ENCODE peak calls at places on chromosomes 5 and 9, in four cellular contexts. M is EH, K is psoas muscle, D is SW480. H is an unnamed sample.

GRCh38 chr5:135036405-135036804 is 2.4 kb upstream of the PITX1 start:
- DNase-seq in D (no peak), M (no peak), K (peak), H (no peak)

GRCh38 chr9:115691686-115692085 is 461.9 kb upstream of the PAPPA start:
- DNase-seq in D (no peak), M (peak), K (no peak), H (peak)

GRCh38 chr5:102483736-102484135 is 15.1 kb downstream of the SLCO6A1 start:
- DNase-seq in D (no peak), M (peak), K (no peak), H (no peak)

GRCh38 chr5:59036274-59036961 is 453.5 kb downstream of the RAB3C start:
- DNase-seq in K (peak), M (peak), D (peak), H (peak)

GRCh38 chr9:32866292-32866691 is 83.0 kb downstream of the TMEM215 start:
- DNase-seq in K (no peak), M (no peak), D (no peak), H (no peak)

GRCh38 chr5:119396265-119396664 is 40.4 kb downstream of the TNFAIP8 start:
- DNase-seq in M (no peak), K (no peak), D (no peak), H (no peak)

GRCh38 chr9:120914410-120914809 is 12.2 kb downstream of the TRAF1 start:
- DNase-seq in D (no peak), K (no peak), M (no peak), H (no peak)

GRCh38 chr9:134782921-134783698 is 97.5 kb upstream of the FCN2 start:
- DNase-seq in M (no peak), K (no peak), D (no peak), H (no peak)

GRCh38 chr9:26112724-26113123 is 434.5 kb upstream of the TUSC1 start:
- DNase-seq in D (no peak), M (peak), K (no peak), H (no peak)

GRCh38 chr5:67234671-67235176 is 38.1 kb upstream of the CD180 start:
- DNase-seq in K (peak), M (peak), D (no peak), H (peak)

H was measured in DMS53.